ENCODE peak calls at places on chromosomes 3 and 15, in seven cellular contexts. J, G, U, K, R, N and B are unnamed samples.

GRCh38 chr3:127019449-127019848 is 36.5 kb downstream of the PLXNA1 start:
- DNase-seq in U (peak), J (no peak), K (no peak), G (no peak), R (no peak), N (no peak), B (peak)

GRCh38 chr3:53040361-53040820 is 5.5 kb downstream of the SFMBT1 start:
- DNase-seq in J (no peak), K (no peak), U (peak), G (peak), R (no peak), N (no peak), B (peak)

GRCh38 chr3:167716920-167717319 is 17.8 kb downstream of the PDCD10 start:
- DNase-seq in K (no peak), U (no peak), J (no peak), G (no peak), N (no peak), R (no peak), B (no peak)

GRCh38 chr3:99872633-99873254 is 55.1 kb downstream of the CMSS1 start:
- DNase-seq in N (no peak), U (no peak), K (no peak), J (no peak), R (peak), G (no peak), B (no peak)

GRCh38 chr15:69921626-69922624 is 175.8 kb downstream of the TLE3 start:
- DNase-seq in G (no peak), R (peak), J (no peak), N (no peak), K (no peak), U (no peak), B (no peak)

GRCh38 chr3:186452517-186452916 is 90.5 kb upstream of the DGKG start:
- DNase-seq in U (peak), R (no peak), K (no peak), J (no peak), N (no peak), G (peak), B (peak)

GRCh38 chr15:93862791-93863190 is 368.6 kb upstream of the MCTP2 start:
- DNase-seq in U (no peak), R (no peak), J (no peak), N (no peak), K (no peak), G (no peak), B (no peak)

GRCh38 chr15:89498574-89498906 is 2.2 kb upstream of the RHCG start:
- DNase-seq in U (no peak), J (no peak), R (no peak), N (peak), K (no peak), G (no peak), B (no peak)

GRCh38 chr3:57918123-57918837 is 89.9 kb upstream of the FLNB start:
- DNase-seq in G (peak), K (no peak), N (no peak), J (no peak), U (peak), R (no peak), B (peak)

GRCh38 chr3:168801792-168802191 is 706.1 kb upstream of the GOLIM4 start:
- DNase-seq in U (peak), K (no peak), N (no peak), G (no peak), R (no peak), J (no peak), B (peak)

GRCh38 chr3:116815831-116816588 is 106.4 kb downstream of the TUSC7 start:
- DNase-seq in R (no peak), U (peak), N (no peak), J (no peak), G (no peak), K (no peak), B (no peak)

GRCh38 chr15:76057332-76058000 is 2.3 kb upstream of the TMEM266 start:
- DNase-seq in J (no peak), R (no peak), K (no peak), G (peak), U (peak), N (no peak), B (peak)

GRCh38 chr3:117873236-117873635 is 1161.4 kb downstream of the IGSF11 start:
- DNase-seq in U (peak), J (peak), K (peak), N (no peak), G (no peak), R (no peak), B (no peak)

GRCh38 chr3:4981688-4982494 is 2.7 kb downstream of the BHLHE40 start:
- DNase-seq in U (no peak), R (no peak), J (no peak), N (no peak), K (no peak), G (peak), B (peak)

GRCh38 chr15:100902436-100903190 is 16.5 kb upstream of the LRRK1 start:
- DNase-seq in J (peak), U (peak), N (peak), R (no peak), G (no peak), K (peak), B (peak)